ENCODE peak calls at places on chromosomes 1 and 21, in nine cellular contexts. R is pancreas, F is cardiac muscle cell, Q is MCF 10A, I is hepatocyte, D is fibroblast of villous mesenchyme, T is left ventricle myocardium inferior, A is stomach, X is neural progenitor cell. G is an unnamed sample.
A peak's percentile ranks its signal among the peaks of the same experiment; 100 is the strongest.

GRCh38 chr1:209937996-209938959 is at the start of gene SYT14:
- DNase-seq in Q (no peak), D (peak; percentile 24), I (peak; percentile 61), T (no peak), X (peak; percentile 93), A (no peak), R (peak; percentile 15), F (peak; percentile 72), G (no peak)

GRCh38 chr1:176717052-176717754 is 254.2 kb downstream of the PAPPA2 start:
- DNase-seq in Q (no peak), X (no peak), I (no peak), A (no peak), R (no peak), F (no peak), T (no peak), D (no peak), G (no peak)

GRCh38 chr1:59570524-59570923 is 244.2 kb upstream of the HOOK1 start:
- DNase-seq in D (peak; percentile 84), I (no peak), T (no peak), R (no peak), Q (no peak), X (no peak), F (peak; percentile 51), A (no peak), G (peak; percentile 51)

GRCh38 chr21:39392981-39393380 is 44.1 kb upstream of the HMGN1 start:
- DNase-seq in X (no peak), I (no peak), T (no peak), F (no peak), Q (no peak), D (no peak), A (no peak), R (no peak), G (no peak)

GRCh38 chr1:91450260-91450659 is 45.6 kb upstream of the HFM1 start:
- DNase-seq in T (no peak), I (no peak), F (peak; percentile 38), Q (peak; percentile 64), R (no peak), A (no peak), X (no peak), D (peak; percentile 20), G (no peak)

GRCh38 chr1:36137776-36138175 is 11.5 kb downstream of the TRAPPC3 start:
- DNase-seq in D (no peak), I (no peak), T (no peak), X (no peak), R (no peak), A (no peak), Q (no peak), F (no peak), G (no peak)

GRCh38 chr1:166511754-166512153 is 327.5 kb upstream of the POGK start:
- DNase-seq in F (no peak), I (no peak), Q (peak; percentile 98), X (no peak), R (no peak), D (no peak), A (no peak), T (no peak), G (no peak)

GRCh38 chr21:41965447-41966340 is 11.9 kb upstream of the C2CD2 start:
- DNase-seq in D (no peak), T (no peak), R (peak; percentile 3), X (no peak), Q (no peak), F (no peak), I (no peak), A (no peak), G (no peak)

GRCh38 chr1:44089371-44090070 is 29.1 kb upstream of the KLF17 start:
- DNase-seq in R (no peak), F (no peak), X (no peak), Q (peak; percentile 54), I (no peak), A (no peak), T (no peak), D (no peak), G (peak; percentile 5)

GRCh38 chr1:119001181-119002018 is 13.3 kb upstream of the TBX15 start:
- DNase-seq in F (peak; percentile 49), Q (no peak), X (peak; percentile 36), A (no peak), D (no peak), R (no peak), T (no peak), I (no peak), G (no peak)

GRCh38 chr1:75423136-75423535 is 187.8 kb downstream of the SLC44A5 start:
- DNase-seq in Q (no peak), X (no peak), A (no peak), I (no peak), R (no peak), T (no peak), D (no peak), F (no peak), G (no peak)

GRCh38 chr1:155322953-155323728 is 2.4 kb downstream of the RUSC1 start:
- DNase-seq in R (peak; percentile 88), I (peak; percentile 95), X (peak; percentile 95), Q (peak; percentile 98), T (peak; percentile 90), F (peak; percentile 98), D (peak; percentile 98), A (peak; percentile 86), G (peak; percentile 88)

GRCh38 chr1:61207416-61207815 is 125.1 kb downstream of the NFIA start:
- DNase-seq in D (no peak), X (no peak), I (no peak), T (no peak), Q (no peak), F (no peak), R (no peak), A (no peak), G (no peak)

GRCh38 chr1:24374891-24375786 is 38.4 kb downstream of the STPG1 start:
- DNase-seq in Q (peak; percentile 43), X (peak; percentile 88), F (no peak), I (no peak), R (no peak), A (no peak), T (no peak), D (no peak), G (no peak)

GRCh38 chr1:5727871-5728643 is 264.2 kb downstream of the NPHP4 start:
- DNase-seq in X (no peak), T (no peak), Q (no peak), I (no peak), F (no peak), D (no peak), A (no peak), R (no peak), G (peak; percentile 17)

GRCh38 chr1:7386226-7387052 is 384.7 kb upstream of the VAMP3 start:
- DNase-seq in D (no peak), T (no peak), R (no peak), X (no peak), Q (no peak), A (peak; percentile 13), I (no peak), F (no peak), G (no peak)

GRCh38 chr1:115828101-115829022 is 12.6 kb downstream of the NHLH2 start:
- DNase-seq in R (peak; percentile 28), T (no peak), Q (no peak), X (peak; percentile 78), D (peak; percentile 63), F (peak; percentile 57), I (peak; percentile 59), A (peak; percentile 35), G (peak; percentile 44)

GRCh38 chr1:116185161-116185701 is 74.0 kb downstream of the MAB21L3 start:
- DNase-seq in A (no peak), R (no peak), Q (no peak), F (no peak), D (no peak), I (no peak), T (no peak), X (no peak), G (no peak)

GRCh38 chr1:214658785-214659184 is 55.8 kb downstream of the CENPF start:
- DNase-seq in R (no peak), Q (peak; percentile 40), A (no peak), I (peak; percentile 58), X (peak; percentile 39), F (peak; percentile 42), D (peak; percentile 32), T (no peak), G (no peak)
- TF ChIP-seq CTCF in R (no peak), Q (peak; percentile 70), A (no peak), I (peak; percentile 69), X (peak; percentile 40), F (peak; percentile 39), D (peak; percentile 47), T (peak; percentile 30), G (no peak)

DNA sequence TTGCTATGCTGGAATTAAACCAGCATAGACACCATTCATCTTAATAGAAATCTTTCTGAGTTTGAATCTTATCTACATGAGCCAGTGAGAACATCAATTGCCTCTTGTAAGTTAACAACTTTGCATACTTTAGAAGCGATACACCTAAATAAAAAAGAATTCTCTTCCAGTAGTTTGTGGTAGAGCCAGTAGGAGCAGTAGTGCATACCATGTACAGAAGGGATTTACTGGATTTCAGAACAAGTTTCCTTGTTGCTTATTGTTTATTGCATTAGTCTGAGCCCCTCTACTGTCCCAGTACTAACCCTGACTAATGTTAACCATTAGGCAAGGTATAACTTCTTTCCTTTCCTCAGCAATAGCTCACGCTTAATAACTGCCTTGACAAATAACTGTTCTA is 313.2 kb downstream of the TGFB2 start:
- DNase-seq in X (no peak), T (no peak), R (no peak), I (no peak), D (no peak), F (no peak), Q (no peak), A (no peak), G (no peak)
- TF ChIP-seq CTCF in X (no peak), T (no peak), R (no peak), I (no peak), D (no peak), F (no peak), Q (no peak), A (no peak), G (no peak)

GRCh38 chr1:71593523-71593922 is 512.7 kb upstream of the ZRANB2 start:
- DNase-seq in Q (peak; percentile 22), D (no peak), F (peak; percentile 1), I (no peak), X (peak; percentile 31), T (no peak), R (no peak), A (no peak), G (no peak)
- TF ChIP-seq CTCF in Q (peak; percentile 21), D (peak; percentile 25), F (no peak), I (no peak), X (peak; percentile 36), T (peak; percentile 25), R (no peak), A (no peak), G (no peak)

GRCh38 chr1:42264791-42265190 is 70.2 kb downstream of the FOXJ3 start:
- DNase-seq in Q (no peak), R (no peak), I (no peak), T (no peak), F (no peak), A (no peak), X (peak; percentile 16), D (no peak), G (no peak)

GRCh38 chr1:42267904-42268303 is 67.1 kb downstream of the FOXJ3 start:
- DNase-seq in R (no peak), X (no peak), D (no peak), Q (no peak), A (no peak), T (no peak), F (no peak), I (no peak), G (no peak)

GRCh38 chr1:42263019-42263418 is 72.0 kb downstream of the FOXJ3 start:
- DNase-seq in F (no peak), Q (no peak), R (no peak), A (no peak), I (no peak), X (no peak), D (no peak), T (no peak), G (no peak)

GRCh38 chr1:42260376-42261078 is 74.5 kb downstream of the FOXJ3 start:
- DNase-seq in R (no peak), X (no peak), T (no peak), I (no peak), Q (no peak), F (no peak), A (no peak), D (peak; percentile 44), G (no peak)

GRCh38 chr1:42266253-42267135 is 68.5 kb downstream of the FOXJ3 start:
- DNase-seq in Q (no peak), F (no peak), A (no peak), D (no peak), R (peak; percentile 14), X (peak; percentile 2), I (no peak), T (no peak), G (no peak)
- TF ChIP-seq CTCF in Q (no peak), F (no peak), A (no peak), D (no peak), R (no peak), X (peak; percentile 41), I (no peak), T (no peak), G (no peak)